ENCODE peak calls at places on chromosome 12, in seven cellular contexts. K is gastrocnemius medialis, H is heart left ventricle, B is upper lobe of left lung, Y is HCT116, I is IMR-90, R is A549. X is an unnamed sample.

GRCh38 chr12:69613351-69613750 is 2.6 kb upstream of the LRRC10 start:
- ATAC-seq in I (no peak), R (no peak), Y (no peak), H (peak), K (no peak), B (no peak), X (no peak)

GRCh38 chr12:19988918-19989317 is 379.4 kb upstream of the PDE3A start:
- ATAC-seq in H (no peak), I (no peak), B (no peak), R (no peak), Y (no peak), K (no peak), X (no peak)

GRCh38 chr12:11830298-11830937 is 180.9 kb downstream of the ETV6 start:
- ATAC-seq in I (no peak), R (no peak), Y (no peak), H (peak), K (no peak), B (no peak), X (no peak)

GRCh38 chr12:116125981-116126566 is 151.4 kb downstream of the MED13L start:
- ATAC-seq in R (peak), I (no peak), Y (peak), H (no peak), K (peak), B (peak), X (no peak)

GRCh38 chr12:95203477-95203843 is 13.8 kb downstream of the FGD6 start:
- ATAC-seq in K (no peak), B (no peak), R (no peak), I (no peak), H (no peak), Y (no peak), X (no peak)

GRCh38 chr12:21678959-21679358 is 21.3 kb upstream of the LDHB start:
- ATAC-seq in K (no peak), I (no peak), H (no peak), B (no peak), Y (no peak), R (no peak), X (no peak)

GRCh38 chr12:25824729-25825128 is 133.8 kb upstream of the RASSF8 start:
- ATAC-seq in B (no peak), R (no peak), Y (no peak), K (no peak), I (no peak), H (no peak), X (no peak)

GRCh38 chr12:9135903-9136310 is 20.2 kb upstream of the A2M start:
- ATAC-seq in K (no peak), R (no peak), Y (no peak), I (no peak), B (no peak), H (no peak), X (no peak)

GRCh38 chr12:88546851-88547250 is 33.4 kb downstream of the KITLG start:
- ATAC-seq in H (no peak), R (no peak), I (peak), K (no peak), Y (no peak), B (no peak), X (peak)

GRCh38 chr12:32440120-32440865 is 40.9 kb downstream of the FGD4 start:
- ATAC-seq in R (no peak), I (no peak), Y (no peak), B (no peak), H (no peak), K (no peak), X (no peak)

GRCh38 chr12:109497675-109498074 is 20.2 kb downstream of the UBE3B start:
- ATAC-seq in H (no peak), I (peak), Y (no peak), K (no peak), R (no peak), B (no peak), X (no peak)

GRCh38 chr12:22978962-22979361 is 354.0 kb downstream of the ETNK1 start:
- ATAC-seq in K (no peak), H (no peak), R (peak), Y (no peak), B (no peak), I (peak), X (no peak)

GRCh38 chr12:68884251-68884650 is 48.7 kb downstream of the CPM start:
- ATAC-seq in K (no peak), Y (no peak), I (no peak), B (no peak), R (no peak), H (no peak), X (no peak)

GRCh38 chr12:125552223-125552747 is 487.1 kb downstream of the AACS start:
- ATAC-seq in R (no peak), H (no peak), Y (no peak), K (no peak), B (no peak), I (no peak), X (no peak)
- H3K4me3 ChIP-seq in R (no peak), H (no peak), Y (no peak), K (no peak), B (no peak), I (no peak), X (no peak)

GRCh38 chr12:34336619-34337465 is 314.5 kb downstream of the ALG10 start:
- ATAC-seq in R (peak), Y (no peak), H (no peak), K (no peak), I (no peak), B (no peak), X (no peak)
- H3K27ac ChIP-seq in R (peak), Y (no peak), H (no peak), K (no peak), I (no peak), B (no peak), X (no peak)

DNA sequence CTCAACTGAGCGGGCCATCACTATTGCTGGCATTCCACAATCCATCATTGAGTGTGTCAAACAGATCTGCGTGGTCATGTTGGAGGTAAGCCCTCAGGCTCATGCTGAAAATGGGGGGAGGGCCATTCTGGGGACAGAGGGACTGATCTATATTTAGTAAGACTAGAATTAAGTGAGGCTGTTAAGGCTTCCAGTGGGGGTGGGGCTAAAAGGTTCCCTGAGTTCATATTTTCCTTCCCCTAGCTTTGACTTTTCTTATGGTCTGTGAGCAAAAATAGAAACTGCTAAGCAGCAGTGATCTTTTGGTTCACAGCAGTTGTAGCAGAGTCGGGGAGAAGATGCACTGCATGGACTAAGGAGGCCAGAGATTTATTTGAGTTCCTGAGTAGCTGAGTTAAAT is 9.2 kb downstream of the PCBP2 start:
- ATAC-seq in I (no peak), R (no peak), B (no peak), K (peak), Y (no peak), H (peak), X (peak)
- TF ChIP-seq POLR2A in I (no peak), R (no peak), B (no peak), K (peak), Y (no peak), H (peak), X (no peak)

GRCh38 chr12:45966486-45966885 is 23.9 kb downstream of the SCAF11 start:
- ATAC-seq in I (peak), H (peak), K (no peak), R (peak), Y (no peak), B (peak), X (peak)
- H3K4me3 ChIP-seq in I (no peak), H (no peak), K (no peak), R (no peak), Y (no peak), B (no peak), X (no peak)

GRCh38 chr12:52926596-52927241 is 21.8 kb upstream of the KRT8 start:
- ATAC-seq in K (no peak), H (no peak), B (peak), I (no peak), R (peak), Y (peak), X (no peak)
- H3K27ac ChIP-seq in K (no peak), H (no peak), B (peak), I (no peak), R (peak), Y (peak), X (peak)

GRCh38 chr12:89708793-89709156 is at the start of gene ATP2B1:
- ATAC-seq in H (peak), B (peak), K (peak), Y (peak), I (peak), R (peak), X (peak)
- TF ChIP-seq POLR2A in H (peak), B (peak), K (peak), Y (no peak), I (peak), R (no peak), X (peak)

GRCh38 chr12:3049176-3049575 is 28.0 kb upstream of the TSPAN9 start:
- ATAC-seq in H (no peak), Y (no peak), B (no peak), I (no peak), K (no peak), R (no peak), X (no peak)

GRCh38 chr12:3047961-3048360 is 29.2 kb upstream of the TSPAN9 start:
- ATAC-seq in I (no peak), B (no peak), K (no peak), H (no peak), R (peak), Y (no peak), X (no peak)

GRCh38 chr12:3048540-3048939 is 28.6 kb upstream of the TSPAN9 start:
- ATAC-seq in Y (no peak), H (no peak), R (no peak), B (no peak), I (no peak), K (no peak), X (no peak)

GRCh38 chr12:3046441-3047200 is 30.6 kb upstream of the TSPAN9 start:
- ATAC-seq in R (no peak), Y (peak), I (peak), K (peak), B (no peak), H (peak), X (no peak)

DNA sequence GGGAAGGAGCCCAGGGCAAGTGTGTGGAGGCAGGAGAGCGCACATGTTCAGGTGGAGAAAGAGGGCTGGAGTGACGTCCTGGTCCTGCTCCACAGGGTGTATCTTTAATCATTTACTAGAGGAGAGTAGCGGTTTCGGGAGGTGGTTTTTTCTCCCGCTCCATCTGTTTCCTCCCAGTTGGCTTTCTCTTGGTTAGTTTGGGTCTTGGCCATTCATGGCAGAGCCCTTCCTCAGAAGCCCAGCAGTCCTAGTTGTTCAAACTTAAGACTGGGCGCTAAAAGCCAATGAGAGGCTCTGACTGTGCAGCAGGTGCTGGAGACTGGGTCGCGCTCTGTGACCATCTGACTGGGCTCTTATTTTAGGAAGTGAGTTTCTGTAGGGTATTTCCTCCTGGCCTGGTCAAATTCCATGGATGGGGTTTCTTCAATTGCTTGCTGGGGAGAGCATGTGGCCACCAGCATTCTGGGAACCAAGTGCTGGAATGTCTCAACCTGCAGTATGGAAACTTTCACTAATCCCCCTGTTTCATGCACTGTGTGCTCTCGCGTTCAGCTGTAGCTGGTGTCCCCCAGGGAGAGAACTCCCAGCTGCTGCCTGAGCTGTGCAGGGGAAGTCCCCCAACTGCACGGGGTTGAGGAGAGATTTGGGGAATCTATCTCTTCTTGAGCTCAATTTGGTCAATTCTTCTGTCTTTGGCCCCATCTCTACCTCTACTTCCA is 27.4 kb upstream of the TSPAN9 start:
- ATAC-seq in H (no peak), R (no peak), I (peak), K (no peak), Y (no peak), B (no peak), X (no peak)
- H3K4me3 ChIP-seq in H (no peak), R (no peak), I (no peak), K (no peak), Y (no peak), B (no peak), X (no peak)

DNA sequence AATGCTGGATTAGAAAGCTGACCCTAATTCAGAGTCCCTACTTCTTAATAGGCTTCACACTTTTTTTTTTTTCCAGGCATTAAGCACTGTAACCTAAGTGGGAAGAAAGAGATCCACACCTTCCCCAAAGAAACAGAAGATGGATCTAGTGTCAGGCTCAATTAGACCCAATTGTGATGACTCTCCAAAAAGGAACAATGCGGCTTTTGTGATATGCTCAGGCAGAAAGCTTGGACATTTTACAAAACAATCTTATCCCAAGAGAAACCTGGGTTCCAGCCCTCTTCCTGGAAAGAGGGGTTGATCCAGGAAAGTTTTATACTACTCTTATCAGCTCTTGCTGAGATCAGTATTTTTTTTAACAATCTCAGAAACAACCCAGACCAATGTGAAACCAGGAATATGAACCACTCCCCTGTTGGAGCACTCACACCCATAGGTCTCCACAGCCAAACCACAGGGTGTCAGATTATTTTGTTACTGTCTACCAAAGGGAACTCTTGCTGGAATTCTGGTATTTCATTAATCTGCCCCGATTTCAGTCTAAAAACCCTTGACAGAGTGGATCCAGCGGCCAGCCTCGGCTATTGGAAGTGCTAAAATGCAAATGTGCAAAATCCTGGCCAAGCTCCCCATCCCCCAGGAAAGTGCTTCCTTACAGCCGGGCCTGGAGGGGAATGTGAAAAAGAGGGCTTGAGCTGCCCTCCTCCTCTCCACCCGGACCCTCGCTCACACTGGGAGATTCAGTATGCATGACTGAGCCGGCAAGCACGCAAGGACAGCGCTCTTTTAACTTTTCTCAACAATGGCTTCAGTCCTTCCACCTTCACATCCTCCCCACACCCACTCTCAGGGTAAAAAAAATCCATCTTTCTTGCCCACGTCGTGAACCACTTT is 4.0 kb downstream of the FBXL14 start:
- ATAC-seq in B (peak), R (no peak), I (no peak), Y (no peak), K (no peak), H (no peak), X (no peak)
- H3K27ac ChIP-seq in B (peak), R (no peak), I (peak), Y (no peak), K (peak), H (peak), X (peak)

DNA sequence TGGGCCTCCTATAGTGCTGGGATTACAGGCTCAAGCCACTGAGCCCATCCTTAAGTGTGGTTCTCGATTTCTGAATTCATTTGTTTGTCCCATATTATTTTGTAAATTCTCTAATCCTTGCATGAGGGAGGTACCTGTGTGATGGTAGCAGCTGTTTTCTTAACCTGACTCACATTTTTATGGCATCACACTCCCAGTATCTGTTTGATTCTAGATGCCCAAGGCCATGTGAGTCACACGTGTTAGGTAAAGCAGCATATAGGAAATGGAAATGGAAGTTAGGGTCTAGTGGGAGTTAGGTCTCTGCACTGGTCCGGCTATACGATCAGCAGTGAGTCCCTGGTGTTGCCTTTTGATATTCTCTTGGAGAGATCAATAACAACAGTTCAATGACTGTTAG is 198.1 kb downstream of the ERC1 start:
- ATAC-seq in B (no peak), H (no peak), K (no peak), I (no peak), R (no peak), Y (no peak), X (no peak)
- TF ChIP-seq POLR2A in B (no peak), H (no peak), K (no peak), I (no peak), R (no peak), Y (no peak), X (no peak)